ENCODE peak calls at places on chromosome 1, in nine cellular contexts. I is epithelial cell of esophagus; B is stimulated activated CD8-positive, alpha-beta memory T cell treated with anti-CD3 and anti-CD28 coated beads, Interleukin-7, amount 100 ng/mL, for 4 hours; Q is tibial artery; C is stimulated activated CD4-positive, alpha-beta T cell treated with anti-CD3 and anti-CD28 coated beads, Interleukin-1b, Interleukin-23, amount 100 ng/mL, for 24 hours; S is endothelial cell; D is DMS153; R is mucosa of gallbladder; T is central memory CD4-positive, alpha-beta T cell. V is an unnamed sample.

GRCh38 chr1:18954270-18955071 is 2.0 kb downstream of the IFFO2 start:
- DNase-seq in I (no peak), B (no peak), Q (no peak), C (no peak), S (peak), D (no peak), R (no peak), T (no peak), V (no peak)

GRCh38 chr1:36306210-36306901 is at the start of gene SH3D21:
- DNase-seq in I (peak), B (no peak), Q (peak), C (no peak), S (peak), D (peak), R (peak), T (peak), V (no peak)

GRCh38 chr1:183622884-183623785 is 12.4 kb downstream of the ARPC5 start:
- DNase-seq in I (peak), B (peak), Q (no peak), C (peak), S (peak), D (peak), R (peak), T (peak), V (no peak)

GRCh38 chr1:1285618-1286311 is 5.5 kb downstream of the SCNN1D start:
- DNase-seq in I (no peak), B (no peak), Q (no peak), C (no peak), S (no peak), D (peak), R (no peak), T (no peak), V (no peak)

GRCh38 chr1:200133123-200133522 is 105.6 kb downstream of the NR5A2 start:
- DNase-seq in I (no peak), B (no peak), Q (no peak), C (no peak), S (no peak), D (no peak), R (no peak), T (no peak), V (no peak)

GRCh38 chr1:101239095-101240040 is 2.5 kb downstream of the S1PR1 start:
- DNase-seq in I (no peak), B (peak), Q (no peak), C (peak), S (no peak), D (no peak), R (no peak), T (peak), V (no peak)

GRCh38 chr1:86648255-86648654 is 56.1 kb upstream of the SH3GLB1 start:
- DNase-seq in I (peak), B (no peak), Q (no peak), C (no peak), S (no peak), D (peak), R (no peak), T (no peak), V (no peak)

GRCh38 chr1:7048395-7048794 is 263.1 kb downstream of the CAMTA1 start:
- DNase-seq in I (no peak), B (no peak), Q (no peak), C (no peak), S (no peak), D (no peak), R (no peak), T (no peak), V (peak)

GRCh38 chr1:219651993-219652392 is 39.1 kb upstream of the ZC3H11B start:
- DNase-seq in I (no peak), B (no peak), Q (no peak), C (no peak), S (no peak), D (no peak), R (no peak), T (no peak), V (no peak)

GRCh38 chr1:44801491-44802305 is 1.5 kb downstream of the PLK3 start:
- DNase-seq in I (peak), B (no peak), Q (peak), C (no peak), S (no peak), D (no peak), R (no peak), T (peak), V (no peak)

GRCh38 chr1:53051676-53052075 is 10.3 kb upstream of the PODN start:
- DNase-seq in I (peak), B (no peak), Q (no peak), C (no peak), S (no peak), D (no peak), R (no peak), T (no peak), V (no peak)

GRCh38 chr1:22592919-22593790 is 29.9 kb downstream of the EPHA8 start:
- DNase-seq in I (peak), B (no peak), Q (no peak), C (no peak), S (no peak), D (peak), R (no peak), T (no peak), V (no peak)

V was measured in ascending aorta.